ENCODE peak calls at places on chromosomes 16 and 17, in five cellular contexts. V, S, G, X and Y are unnamed samples.

GRCh38 chr16:88681084-88681680 is 5.1 kb downstream of the SNAI3 start:
- DNase-seq in V (no peak), X (no peak), G (no peak), S (no peak), Y (no peak)

GRCh38 chr17:65920996-65921395 is 270.9 kb downstream of the CEP112 start:
- DNase-seq in V (no peak), X (no peak), S (no peak), G (no peak), Y (no peak)

GRCh38 chr16:82083710-82084353 is 48.8 kb downstream of the HSD17B2 start:
- DNase-seq in G (no peak), S (no peak), X (no peak), V (no peak), Y (no peak)

GRCh38 chr16:60271382-60272180 is 1537.5 kb upstream of the GOT2 start:
- DNase-seq in X (no peak), S (no peak), V (no peak), G (no peak), Y (no peak)

GRCh38 chr17:58324409-58325288 is 3.9 kb downstream of the TSPOAP1 start:
- DNase-seq in V (peak), G (no peak), X (no peak), S (no peak), Y (peak)

GRCh38 chr16:74667215-74667765 is 613 bp upstream of the RFWD3 start:
- DNase-seq in V (no peak), S (peak), X (no peak), G (peak), Y (peak)

GRCh38 chr17:45225051-45225700 is 3.5 kb downstream of the FMNL1 start:
- DNase-seq in G (no peak), V (no peak), X (no peak), S (no peak), Y (no peak)

GRCh38 chr17:77737442-77738265 is 220.8 kb upstream of the TNRC6C start:
- DNase-seq in V (no peak), G (no peak), S (no peak), X (peak), Y (no peak)